ENCODE peak calls at places on chromosomes 13 and 19, in nine cellular contexts. P is brain pericyte; G is HS-5; R is amniotic stem cell; T is M059J; N is left colon; U is KG1; H is nephron progenitor cell; Y is effector memory CD8-positive, alpha-beta T cell. E is an unnamed sample.

GRCh38 chr13:50453238-50453637 is 390.3 kb downstream of the DLEU7 start:
- DNase-seq in N (no peak), G (no peak), T (peak), Y (no peak), P (no peak), H (no peak), U (no peak), R (no peak), E (no peak)

GRCh38 chr19:51181913-51182419 is 39.9 kb downstream of the SIGLEC7 start:
- DNase-seq in G (no peak), P (no peak), T (no peak), Y (no peak), R (no peak), H (no peak), U (no peak), N (no peak), E (no peak)

GRCh38 chr19:29273000-29273691 is 60.2 kb upstream of the UQCRFS1 start:
- DNase-seq in G (no peak), R (no peak), H (no peak), U (no peak), T (peak), P (no peak), Y (no peak), N (no peak), E (no peak)

GRCh38 chr19:4058696-4059492 is 7.8 kb downstream of the ZBTB7A start:
- DNase-seq in P (no peak), Y (no peak), R (no peak), G (no peak), N (peak), H (no peak), T (no peak), U (no peak), E (no peak)

GRCh38 chr19:15702590-15702930 is 25.3 kb upstream of the OR10H2 start:
- DNase-seq in Y (peak), T (peak), U (peak), R (no peak), G (no peak), H (no peak), P (no peak), N (peak), E (peak)

GRCh38 chr19:40745402-40745780 is 4.9 kb downstream of the ACTMAP start:
- DNase-seq in P (no peak), R (no peak), N (no peak), Y (no peak), G (no peak), U (no peak), T (peak), H (no peak), E (peak)

GRCh38 chr13:74870865-74871264 is 611.1 kb downstream of the TBC1D4 start:
- DNase-seq in T (peak), N (no peak), P (no peak), U (no peak), H (no peak), R (no peak), Y (no peak), G (no peak), E (no peak)

GRCh38 chr13:27415116-27415515 is 9.3 kb upstream of the GTF3A start:
- DNase-seq in H (no peak), R (no peak), N (no peak), Y (no peak), U (no peak), T (no peak), G (no peak), P (no peak), E (no peak)

GRCh38 chr13:30142502-30143211 is 164.7 kb downstream of the KATNAL1 start:
- DNase-seq in G (peak), Y (no peak), R (peak), U (no peak), N (peak), P (peak), H (peak), T (peak), E (peak)

GRCh38 chr19:31274266-31274963 is 74.8 kb downstream of the TSHZ3 start:
- DNase-seq in G (no peak), T (no peak), H (no peak), R (no peak), N (no peak), Y (no peak), U (no peak), P (no peak), E (no peak)

GRCh38 chr13:61123533-61124269 is 291.9 kb downstream of the PCDH20 start:
- DNase-seq in H (no peak), R (no peak), T (no peak), Y (no peak), P (no peak), G (no peak), N (no peak), U (no peak), E (no peak)